ENCODE peak calls at places on chromosome 13, in six cellular contexts. Q is A549, V is upper lobe of left lung, O is GM12878, X is K562, F is HepG2. G is an unnamed sample. For H3K4me1, the result is how much of the 10 kb centered on the place peaks cover.

GRCh38 chr13:29605860-29606526 is 10.5 kb upstream of the SLC7A1 start:
- ATAC-seq in Q (no peak), V (no peak), O (no peak), F (no peak), X (no peak), G (no peak)

GRCh38 chr13:82815791-82816190 is 1066.5 kb downstream of the SLITRK1 start:
- ATAC-seq in Q (no peak), O (no peak), F (no peak), X (no peak), V (no peak), G (no peak)

GRCh38 chr13:72864142-72865035 is 82.5 kb downstream of the PIBF1 start:
- ATAC-seq in V (no peak), O (peak), Q (no peak), F (no peak), X (no peak), G (no peak)

GRCh38 chr13:40522234-40522633 is 144.2 kb downstream of the FOXO1 start:
- ATAC-seq in V (no peak), F (no peak), O (no peak), Q (no peak), X (no peak), G (no peak)

GRCh38 chr13:83182845-83183244 is 699.4 kb downstream of the SLITRK1 start:
- ATAC-seq in O (no peak), Q (no peak), X (no peak), V (peak), F (no peak), G (no peak)

GRCh38 chr13:44667950-44668349 is 91.8 kb upstream of the TSC22D1 start:
- ATAC-seq in V (no peak), Q (no peak), F (no peak), X (no peak), O (peak), G (no peak)

GRCh38 chr13:95588134-95588533 is 35.6 kb downstream of the CLDN10 start:
- ATAC-seq in Q (no peak), V (no peak), F (no peak), X (no peak), O (no peak), G (no peak)

GRCh38 chr13:38641164-38641948 is 45.5 kb upstream of the FREM2 start:
- ATAC-seq in X (no peak), Q (no peak), F (peak), V (no peak), O (peak), G (no peak)

GRCh38 chr13:85204668-85205344 is 594.4 kb downstream of the SLITRK6 start:
- ATAC-seq in O (no peak), Q (no peak), V (no peak), X (no peak), F (no peak), G (no peak)

GRCh38 chr13:73874460-73874859 is 259.7 kb downstream of the KLF12 start:
- ATAC-seq in O (peak), F (no peak), X (no peak), Q (no peak), V (no peak), G (no peak)

GRCh38 chr13:76764429-76764828 is 121.8 kb downstream of the KCTD12 start:
- ATAC-seq in Q (no peak), X (no peak), F (no peak), V (peak), O (no peak), G (peak)

GRCh38 chr13:38405216-38405615 is 55.6 kb downstream of the UFM1 start:
- ATAC-seq in V (no peak), X (no peak), O (no peak), F (no peak), Q (no peak), G (no peak)

GRCh38 chr13:94369862-94370491 is 109.5 kb downstream of the DCT start:
- ATAC-seq in X (no peak), V (peak), Q (no peak), F (no peak), O (no peak), G (peak)

GRCh38 chr13:101272886-101273285 is 143.4 kb downstream of the NALCN start:
- ATAC-seq in O (no peak), F (no peak), Q (no peak), X (no peak), V (no peak), G (no peak)
- TF ChIP-seq EP300 in O (no peak), F (no peak), Q (no peak), X (no peak), V (no peak), G (no peak)

DNA sequence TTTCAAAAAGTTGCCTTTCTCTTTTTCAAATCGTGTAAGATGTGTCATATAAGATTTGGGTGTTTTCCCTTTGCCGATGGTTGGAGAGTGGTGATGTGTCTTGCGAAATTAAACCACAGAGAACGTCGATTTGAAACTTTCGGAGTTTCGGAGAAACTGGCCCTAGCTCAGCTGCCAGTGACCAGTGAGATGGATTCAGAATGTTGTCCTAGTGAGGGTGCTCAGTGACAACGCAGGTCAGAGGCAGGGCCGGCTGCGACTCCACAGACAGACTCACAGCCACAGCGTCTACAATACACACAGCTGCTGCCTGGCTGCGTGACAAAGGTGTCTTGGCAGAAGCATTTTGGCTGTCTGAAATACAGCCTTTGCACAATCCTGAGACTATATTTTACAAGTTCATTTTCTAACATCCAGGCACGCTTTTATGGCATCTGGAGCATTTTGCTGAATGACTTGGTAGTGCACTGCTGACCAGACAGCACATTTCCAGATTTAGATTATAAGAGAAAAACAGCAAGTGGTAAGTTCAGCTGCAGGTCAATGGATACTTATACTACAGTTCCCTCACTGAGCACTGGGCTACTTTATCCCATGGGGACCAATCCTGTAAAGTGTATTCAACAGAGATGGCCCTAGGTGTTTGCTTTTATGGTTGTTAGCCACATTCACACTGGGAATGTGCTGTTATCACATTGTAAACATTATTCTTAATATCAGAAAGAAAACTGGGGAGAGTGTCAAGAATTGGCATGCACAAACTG is 207.5 kb downstream of the KCNRG start:
- ATAC-seq in V (peak), O (no peak), Q (no peak), F (no peak), X (peak), G (peak)
- H3K4me3 ChIP-seq in V (no peak), O (no peak), Q (no peak), F (no peak), X (no peak), G (peak)

GRCh38 chr13:97079726-97080125 is 85.5 kb upstream of the OXGR1 start:
- ATAC-seq in F (no peak), O (no peak), V (no peak), Q (no peak), X (no peak), G (no peak)
- H3K4me1 ChIP-seq in F (under half), O (under half), V (under half), Q (under half), X (under half), G (under half)

GRCh38 chr13:37290691-37291090 is 185.2 kb upstream of the CSNK1A1L start:
- ATAC-seq in X (no peak), F (no peak), O (no peak), Q (no peak), V (no peak), G (no peak)

GRCh38 chr13:37295046-37295445 is 189.6 kb upstream of the CSNK1A1L start:
- ATAC-seq in V (peak), F (no peak), Q (no peak), X (no peak), O (no peak), G (peak)

GRCh38 chr13:37289212-37289935 is 183.9 kb upstream of the CSNK1A1L start:
- ATAC-seq in X (no peak), F (no peak), O (no peak), V (no peak), Q (no peak), G (no peak)

GRCh38 chr13:37295573-37295972 is 190.1 kb upstream of the CSNK1A1L start:
- ATAC-seq in V (no peak), Q (no peak), O (no peak), X (no peak), F (no peak), G (peak)

DNA sequence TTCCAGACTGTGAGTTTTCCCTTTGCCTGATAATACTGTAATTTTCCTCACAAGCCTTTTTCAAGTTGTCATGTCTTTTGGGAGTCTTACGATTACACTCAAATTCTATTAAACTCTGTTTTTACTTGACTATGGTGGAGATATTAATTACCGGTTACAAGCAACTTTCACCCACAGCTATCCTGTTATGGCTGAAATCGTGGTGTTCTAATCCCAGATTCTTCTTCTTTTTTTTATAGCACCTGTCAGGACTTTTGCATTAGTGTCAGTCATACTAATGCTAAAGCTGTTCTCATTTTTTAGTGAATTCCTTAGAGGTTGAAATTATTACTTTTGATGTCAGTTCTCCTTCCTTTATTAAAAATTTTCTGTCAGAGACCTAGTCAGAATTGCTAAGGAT is 187.8 kb upstream of the CSNK1A1L start:
- ATAC-seq in X (no peak), V (no peak), F (no peak), O (no peak), Q (no peak), G (no peak)
- TF ChIP-seq EP300 in X (no peak), V (no peak), F (no peak), O (no peak), Q (no peak), G (no peak)

DNA sequence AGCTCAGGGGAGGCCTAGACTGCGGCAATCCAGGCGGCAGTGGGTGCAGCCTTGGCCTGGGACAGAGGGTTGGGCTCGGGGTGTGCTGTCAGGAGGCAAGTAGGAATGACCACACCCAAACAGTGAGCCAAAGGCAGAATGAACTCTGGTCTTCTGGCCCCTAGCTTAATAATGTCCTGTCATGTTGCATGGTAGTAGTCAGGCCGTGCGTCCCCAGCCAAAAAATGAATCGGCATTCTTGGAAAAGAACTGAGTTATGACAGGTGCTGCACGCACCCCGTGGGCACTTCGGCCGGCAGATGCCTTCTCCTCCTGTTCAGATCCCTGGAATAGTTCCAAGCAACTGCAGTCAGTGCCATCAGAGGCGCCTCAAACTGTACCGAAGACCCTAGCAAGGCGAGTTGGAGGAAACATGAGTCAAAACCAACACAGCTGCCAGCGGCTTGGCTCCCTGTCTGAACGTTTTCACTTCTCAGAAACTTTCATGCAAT is 55.9 kb downstream of the ATP7B start:
- ATAC-seq in O (no peak), F (peak), V (no peak), X (peak), Q (no peak), G (no peak)
- H3K4me3 ChIP-seq in O (no peak), F (no peak), V (no peak), X (no peak), Q (no peak), G (no peak)

GRCh38 chr13:97254809-97255208 is 32.7 kb downstream of the MBNL2 start:
- ATAC-seq in Q (peak), V (no peak), X (peak), F (no peak), O (no peak), G (no peak)
- H3K4me1 ChIP-seq in Q (half or more), V (half or more), X (under half), F (half or more), O (under half), G (half or more)

GRCh38 chr13:106145070-106145469 is 390.4 kb downstream of the EFNB2 start:
- ATAC-seq in V (no peak), Q (no peak), F (no peak), X (no peak), O (no peak), G (no peak)

GRCh38 chr13:106143392-106143791 is 392.1 kb downstream of the EFNB2 start:
- ATAC-seq in V (no peak), O (no peak), F (no peak), X (no peak), Q (no peak), G (no peak)

GRCh38 chr13:106145997-106146864 is 389.2 kb downstream of the EFNB2 start:
- ATAC-seq in Q (no peak), O (no peak), F (no peak), X (no peak), V (peak), G (no peak)

GRCh38 chr13:106140476-106140875 is 395.0 kb downstream of the EFNB2 start:
- ATAC-seq in Q (no peak), V (no peak), X (no peak), O (no peak), F (no peak), G (no peak)

GRCh38 chr13:106143930-106144709 is 391.3 kb downstream of the EFNB2 start:
- ATAC-seq in O (no peak), X (no peak), F (no peak), Q (no peak), V (no peak), G (no peak)
- TF ChIP-seq EP300 in O (no peak), X (no peak), F (no peak), Q (no peak), V (no peak), G (no peak)

DNA sequence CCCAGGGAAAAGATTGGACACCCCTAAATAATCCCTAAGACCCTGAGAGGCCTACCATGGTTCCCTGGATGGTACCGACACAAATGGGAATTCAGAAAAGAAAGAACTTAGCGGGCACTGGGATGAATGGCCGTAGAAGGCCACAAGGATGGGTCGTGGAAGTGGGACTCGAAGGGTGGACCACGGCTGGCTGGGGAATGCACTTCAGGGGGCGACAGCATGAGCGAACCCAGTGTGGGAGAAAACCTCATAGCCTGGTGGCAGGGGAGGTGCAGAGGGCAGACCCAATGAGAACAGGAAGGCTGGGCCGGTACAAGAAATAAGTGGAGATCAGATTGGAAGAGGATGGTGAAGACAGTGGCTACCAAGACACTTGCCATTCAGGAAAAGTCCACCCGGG is 28.7 kb downstream of the LATS2 start:
- ATAC-seq in O (no peak), V (no peak), F (no peak), X (no peak), Q (no peak), G (no peak)
- H3K4me3 ChIP-seq in O (no peak), V (peak), F (no peak), X (no peak), Q (no peak), G (no peak)

DNA sequence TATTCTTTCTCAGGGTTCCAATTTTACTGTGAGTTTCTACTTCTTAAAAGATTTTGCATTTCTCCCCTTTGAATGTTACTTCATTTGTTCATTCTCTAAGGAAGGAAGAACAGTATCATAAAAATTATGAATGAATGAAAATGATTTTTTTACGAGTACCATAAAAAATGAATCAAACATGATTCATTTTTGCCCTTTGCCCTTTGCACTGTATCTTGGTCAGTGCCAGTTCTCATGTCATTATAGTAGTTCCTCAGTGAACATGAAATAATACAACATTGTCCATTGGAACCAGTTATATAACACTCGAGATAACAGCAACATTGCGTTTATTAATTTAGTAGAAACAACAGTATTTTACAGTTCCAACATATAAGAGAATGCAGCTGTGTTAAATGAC is 28.8 kb downstream of the FLT1 start:
- ATAC-seq in X (no peak), V (no peak), F (no peak), O (no peak), Q (no peak), G (no peak)
- H3K4me1 ChIP-seq in X (under half), V (under half), F (under half), O (under half), Q (under half), G (under half)